ENCODE peak calls at places on chromosomes 3 and 15, in nine cellular contexts. P is activated CD4-positive, alpha-beta T cell treated with anti-CD3 and anti-CD28 coated beads for 1 hour; G is activated naive CD4-positive, alpha-beta T cell treated with anti-CD3 and anti-CD28 coated beads for 36 hours; J is mucosa of gallbladder; C is brain microvascular endothelial cell; B is A549; Q is Right ventricle myocardium superior; M is GM13976; U is spleen. L is an unnamed sample.

GRCh38 chr3:41274944-41275668 is 75.8 kb downstream of the CTNNB1 start:
- DNase-seq in G (no peak), J (peak; percentile 12), M (no peak), B (peak; percentile 58), P (no peak), Q (no peak), C (peak; percentile 94), U (no peak), L (no peak)

GRCh38 chr15:71136159-71137137 is 21.2 kb downstream of the THSD4 start:
- DNase-seq in B (peak; percentile 70), C (peak; percentile 94), Q (no peak), P (no peak), U (no peak), G (no peak), M (no peak), J (no peak), L (no peak)

GRCh38 chr15:98649996-98650870 is 1.9 kb downstream of the IGF1R start:
- DNase-seq in P (peak; percentile 31), C (no peak), M (no peak), Q (peak; percentile 67), J (peak; percentile 29), B (no peak), U (peak; percentile 91), G (peak; percentile 62), L (peak; percentile 42)

GRCh38 chr3:99128205-99128604 is 226.7 kb upstream of the DCBLD2 start:
- DNase-seq in C (no peak), B (no peak), M (no peak), Q (no peak), P (no peak), G (no peak), J (no peak), U (no peak), L (no peak)

GRCh38 chr15:68275165-68275746 is 2.3 kb upstream of the FEM1B start:
- DNase-seq in G (no peak), C (no peak), P (no peak), M (no peak), J (peak; percentile 52), B (no peak), Q (no peak), U (no peak), L (no peak)

GRCh38 chr3:71208273-71209095 is 375.0 kb downstream of the FOXP1 start:
- DNase-seq in Q (no peak), U (no peak), B (peak; percentile 33), J (peak; percentile 60), M (no peak), C (no peak), P (no peak), G (no peak), L (no peak)

GRCh38 chr3:195556390-195556789 is 13.3 kb upstream of the PPP1R2 start:
- DNase-seq in J (no peak), B (peak; percentile 13), G (peak; percentile 79), U (no peak), M (no peak), Q (no peak), P (no peak), C (no peak), L (no peak)

GRCh38 chr3:187935623-187936156 is 190.4 kb upstream of the BCL6 start:
- DNase-seq in C (no peak), B (no peak), U (peak; percentile 88), Q (no peak), P (no peak), G (peak; percentile 47), J (no peak), M (peak; percentile 75), L (peak; percentile 61)

GRCh38 chr15:57635300-57635944 is 43.7 kb downstream of the MYZAP start:
- DNase-seq in C (no peak), U (no peak), P (no peak), Q (peak; percentile 52), J (no peak), B (no peak), M (no peak), G (no peak), L (no peak)

GRCh38 chr3:23991236-23992050 is 46.4 kb downstream of the NR1D2 start:
- DNase-seq in G (no peak), B (no peak), C (no peak), J (no peak), U (no peak), P (no peak), M (no peak), Q (no peak), L (no peak)

GRCh38 chr15:48076454-48076853 is 44.3 kb upstream of the SLC24A5 start:
- DNase-seq in Q (no peak), C (peak; percentile 27), G (no peak), J (no peak), U (no peak), B (no peak), P (no peak), M (no peak), L (no peak)

GRCh38 chr3:171846594-171846993 is 3.4 kb downstream of the TMEM212 start:
- DNase-seq in C (no peak), U (no peak), M (peak; percentile 72), G (peak; percentile 32), Q (no peak), P (no peak), B (no peak), J (no peak), L (no peak)

GRCh38 chr15:71385469-71385868 is 270.2 kb downstream of the THSD4 start:
- DNase-seq in M (no peak), G (no peak), B (no peak), P (no peak), C (no peak), Q (no peak), J (no peak), U (no peak), L (no peak)

GRCh38 chr15:73792429-73792828 is 39.3 kb upstream of the INSYN1 start:
- DNase-seq in M (no peak), B (no peak), J (no peak), G (no peak), C (no peak), U (no peak), Q (peak; percentile 64), P (no peak), L (no peak)

GRCh38 chr3:197541756-197542539 is 13.8 kb downstream of the BDH1 start:
- DNase-seq in M (no peak), U (no peak), J (peak; percentile 63), Q (peak; percentile 78), C (peak; percentile 86), P (no peak), B (no peak), G (no peak), L (no peak)

GRCh38 chr3:149626671-149627070 is 31.2 kb downstream of the WWTR1 start:
- DNase-seq in B (no peak), M (no peak), U (no peak), G (no peak), C (no peak), Q (no peak), J (no peak), P (no peak), L (no peak)

GRCh38 chr3:71695000-71695482 is 30.2 kb downstream of the EIF4E3 start:
- DNase-seq in G (no peak), C (no peak), P (no peak), M (no peak), U (no peak), B (no peak), J (peak; percentile 55), Q (no peak), L (no peak)

GRCh38 chr3:155018621-155019330 is 61.3 kb upstream of the MME start:
- DNase-seq in C (no peak), P (no peak), M (no peak), G (no peak), U (no peak), Q (no peak), B (no peak), J (no peak), L (no peak)

GRCh38 chr3:120162400-120162799 is 68.2 kb upstream of the GSK3B start:
- DNase-seq in U (no peak), P (no peak), G (no peak), B (no peak), C (no peak), J (no peak), Q (no peak), M (no peak), L (no peak)

GRCh38 chr3:187025254-187025655 is 94.9 kb downstream of the ST6GAL1 start:
- DNase-seq in B (no peak), C (no peak), M (peak; percentile 43), U (no peak), Q (no peak), J (no peak), G (peak; percentile 68), P (peak; percentile 42), L (no peak)

GRCh38 chr3:10281951-10282350 is 10.8 kb downstream of the GHRL start:
- DNase-seq in Q (no peak), U (no peak), G (no peak), P (no peak), C (peak; percentile 50), B (no peak), J (no peak), M (no peak), L (no peak)

GRCh38 chr3:118963711-118964110 is 70.9 kb downstream of the IGSF11 start:
- DNase-seq in C (no peak), M (no peak), J (no peak), P (no peak), B (no peak), G (no peak), Q (no peak), U (no peak), L (no peak)

GRCh38 chr15:87477759-87478687 is 778.5 kb downstream of the NTRK3 start:
- DNase-seq in J (peak; percentile 82), U (no peak), B (peak; percentile 58), C (peak; percentile 68), Q (no peak), M (no peak), G (no peak), P (no peak), L (no peak)

GRCh38 chr15:33242165-33242564 is 47.7 kb upstream of the FMN1 start:
- DNase-seq in Q (no peak), C (peak; percentile 84), B (peak; percentile 49), G (peak; percentile 37), J (no peak), M (no peak), P (no peak), U (no peak), L (no peak)

L was measured in activated B cell treated with CpG ODN at 0.5 μM for 24 hours.